ENCODE peak calls at places on chromosomes 11 and 22, in ten cellular contexts. A is GDM1; Q is Ammon's horn; P is Calu3; H is thyroid gland; I is Caki2; F is effector memory CD4-positive, alpha-beta T cell; V is AG20443; T is KG1; U is NCI-H1092 treated with DMSO at 0.1 percent for 48 hours. R is an unnamed sample.

GRCh38 chr11:3983101-3983500 is 111.5 kb upstream of the RRM1 start:
- DNase-seq in A (no peak), Q (no peak), P (no peak), H (no peak), I (no peak), F (no peak), V (no peak), T (no peak), U (no peak), R (no peak)

GRCh38 chr22:41367039-41367679 is 14.6 kb upstream of the TEF start:
- DNase-seq in A (no peak), Q (peak; percentile 99), P (peak; percentile 97), H (peak; percentile 99), I (peak; percentile 95), F (no peak), V (peak; percentile 96), T (no peak), U (peak; percentile 92), R (no peak)

GRCh38 chr11:27545946-27546345 is 39.4 kb upstream of the LIN7C start:
- DNase-seq in A (no peak), Q (peak; percentile 7), P (no peak), H (no peak), I (no peak), F (no peak), V (no peak), T (no peak), U (peak; percentile 53), R (no peak)

GRCh38 chr11:69227271-69227670 is 66.7 kb upstream of the MYEOV start:
- DNase-seq in A (no peak), Q (no peak), P (no peak), H (no peak), I (no peak), F (no peak), V (no peak), T (no peak), U (no peak), R (no peak)

GRCh38 chr11:93234602-93235207 is 36.9 kb upstream of the SLC36A4 start:
- DNase-seq in A (peak; percentile 53), Q (peak; percentile 92), P (peak; percentile 66), H (peak; percentile 82), I (peak; percentile 53), F (peak; percentile 44), V (peak; percentile 89), T (peak; percentile 57), U (peak; percentile 90), R (peak; percentile 52)

GRCh38 chr11:13329670-13330401 is 52.2 kb downstream of the BMAL1 start:
- DNase-seq in A (no peak), Q (peak; percentile 47), P (no peak), H (peak; percentile 84), I (no peak), F (no peak), V (no peak), T (no peak), U (peak; percentile 99), R (no peak)

GRCh38 chr11:119774180-119774763 is 45.3 kb upstream of the NECTIN1 start:
- DNase-seq in A (no peak), Q (no peak), P (peak; percentile 7), H (no peak), I (peak; percentile 18), F (no peak), V (peak; percentile 38), T (peak; percentile 31), U (no peak), R (no peak)

GRCh38 chr11:110356769-110357671 is 60.6 kb upstream of the RDX start:
- DNase-seq in A (no peak), Q (no peak), P (peak; percentile 51), H (no peak), I (peak; percentile 77), F (no peak), V (peak; percentile 41), T (no peak), U (no peak), R (no peak)

GRCh38 chr11:102914238-102915043 is 39.7 kb upstream of the MMP12 start:
- DNase-seq in A (no peak), Q (peak; percentile 38), P (peak; percentile 27), H (no peak), I (peak; percentile 14), F (no peak), V (peak; percentile 73), T (peak; percentile 57), U (no peak), R (no peak)

GRCh38 chr22:19368876-19369275 is 62.7 kb downstream of the HIRA start:
- DNase-seq in A (no peak), Q (no peak), P (no peak), H (no peak), I (no peak), F (no peak), V (no peak), T (no peak), U (no peak), R (no peak)

GRCh38 chr11:94376841-94377240 is 24.4 kb downstream of the GPR83 start:
- DNase-seq in A (no peak), Q (peak; percentile 62), P (no peak), H (no peak), I (no peak), F (no peak), V (no peak), T (no peak), U (no peak), R (no peak)

GRCh38 chr11:104967493-104968364 is 645 bp downstream of the CASP4 start:
- DNase-seq in A (no peak), Q (no peak), P (no peak), H (no peak), I (no peak), F (no peak), V (no peak), T (no peak), U (no peak), R (no peak)

GRCh38 chr22:41699264-41700104 is at the start of gene MEI1:
- DNase-seq in A (no peak), Q (peak; percentile 90), P (no peak), H (peak; percentile 81), I (no peak), F (peak; percentile 88), V (peak; percentile 98), T (no peak), U (no peak), R (peak; percentile 85)

GRCh38 chr11:45798793-45799441 is 6.0 kb upstream of the SLC35C1 start:
- DNase-seq in A (no peak), Q (no peak), P (no peak), H (peak; percentile 74), I (no peak), F (no peak), V (peak; percentile 30), T (no peak), U (no peak), R (no peak)

GRCh38 chr11:116731821-116732739 is 40.7 kb downstream of the BUD13 start:
- DNase-seq in A (no peak), Q (peak; percentile 57), P (no peak), H (no peak), I (peak; percentile 2), F (no peak), V (no peak), T (no peak), U (no peak), R (no peak)

GRCh38 chr11:121416909-121417567 is 35.1 kb upstream of the SORL1 start:
- DNase-seq in A (peak; percentile 93), Q (peak; percentile 82), P (peak; percentile 64), H (peak; percentile 90), I (no peak), F (peak; percentile 37), V (peak; percentile 86), T (peak; percentile 99), U (no peak), R (peak; percentile 26)

GRCh38 chr11:64186205-64187165 is 514 bp downstream of the STIP1 start:
- DNase-seq in A (no peak), Q (no peak), P (no peak), H (no peak), I (peak; percentile 22), F (no peak), V (no peak), T (no peak), U (no peak), R (no peak)

R was measured in T-helper 9 cell.